ENCODE peak calls at places on chromosomes 11 and 22, in eight cellular contexts. X, I, M, O, Q, R, W and K are unnamed samples.

GRCh38 chr22:23035557-23036277 is 34.6 kb upstream of the GNAZ start:
- DNase-seq in X (no peak), I (peak; percentile 6), M (no peak), O (no peak), Q (no peak), R (no peak), W (no peak), K (no peak)

GRCh38 chr22:19691721-19692341 is 22.5 kb upstream of the SEPTIN5 start:
- DNase-seq in X (no peak), I (no peak), M (peak; percentile 44), O (no peak), Q (no peak), R (peak; percentile 52), W (no peak), K (peak; percentile 25)

GRCh38 chr11:129444274-129444673 is 68.6 kb downstream of the BARX2 start:
- DNase-seq in X (no peak), I (no peak), M (no peak), O (no peak), Q (no peak), R (no peak), W (no peak), K (no peak)

GRCh38 chr11:16211407-16211806 is 144.9 kb downstream of the SOX6 start:
- DNase-seq in X (no peak), I (no peak), M (no peak), O (no peak), Q (no peak), R (no peak), W (no peak), K (no peak)

GRCh38 chr22:29840498-29840897 is 2.4 kb upstream of the ASCC2 start:
- DNase-seq in X (no peak), I (no peak), M (no peak), O (no peak), Q (no peak), R (no peak), W (no peak), K (peak; percentile 49)

GRCh38 chr11:119782673-119783072 is 53.7 kb upstream of the NECTIN1 start:
- DNase-seq in X (no peak), I (no peak), M (peak; percentile 60), O (no peak), Q (no peak), R (peak; percentile 25), W (no peak), K (no peak)

GRCh38 chr11:130310622-130311021 is 4.1 kb downstream of the ZBTB44 start:
- DNase-seq in X (no peak), I (no peak), M (no peak), O (no peak), Q (no peak), R (no peak), W (no peak), K (no peak)

GRCh38 chr11:70398834-70399680 is 728 bp downstream of the CTTN start:
- DNase-seq in X (no peak), I (no peak), M (no peak), O (no peak), Q (no peak), R (no peak), W (no peak), K (no peak)

GRCh38 chr11:94776351-94777321 is 8.5 kb downstream of the AMOTL1 start:
- DNase-seq in X (no peak), I (no peak), M (no peak), O (no peak), Q (peak; percentile 49), R (peak; percentile 73), W (peak; percentile 40), K (peak; percentile 49)

GRCh38 chr11:127268956-127269355 is 268.4 kb upstream of the KIRREL3 start:
- DNase-seq in X (no peak), I (no peak), M (no peak), O (no peak), Q (no peak), R (no peak), W (no peak), K (no peak)

GRCh38 chr11:127275771-127276170 is 275.2 kb upstream of the KIRREL3 start:
- DNase-seq in X (no peak), I (no peak), M (no peak), O (no peak), Q (no peak), R (no peak), W (no peak), K (no peak)

GRCh38 chr11:127270848-127271247 is 270.3 kb upstream of the KIRREL3 start:
- DNase-seq in X (no peak), I (no peak), M (no peak), O (no peak), Q (no peak), R (no peak), W (no peak), K (no peak)

GRCh38 chr11:127274328-127274676 is 273.7 kb upstream of the KIRREL3 start:
- DNase-seq in X (no peak), I (no peak), M (no peak), O (no peak), Q (no peak), R (no peak), W (peak; percentile 34), K (no peak)

DNA sequence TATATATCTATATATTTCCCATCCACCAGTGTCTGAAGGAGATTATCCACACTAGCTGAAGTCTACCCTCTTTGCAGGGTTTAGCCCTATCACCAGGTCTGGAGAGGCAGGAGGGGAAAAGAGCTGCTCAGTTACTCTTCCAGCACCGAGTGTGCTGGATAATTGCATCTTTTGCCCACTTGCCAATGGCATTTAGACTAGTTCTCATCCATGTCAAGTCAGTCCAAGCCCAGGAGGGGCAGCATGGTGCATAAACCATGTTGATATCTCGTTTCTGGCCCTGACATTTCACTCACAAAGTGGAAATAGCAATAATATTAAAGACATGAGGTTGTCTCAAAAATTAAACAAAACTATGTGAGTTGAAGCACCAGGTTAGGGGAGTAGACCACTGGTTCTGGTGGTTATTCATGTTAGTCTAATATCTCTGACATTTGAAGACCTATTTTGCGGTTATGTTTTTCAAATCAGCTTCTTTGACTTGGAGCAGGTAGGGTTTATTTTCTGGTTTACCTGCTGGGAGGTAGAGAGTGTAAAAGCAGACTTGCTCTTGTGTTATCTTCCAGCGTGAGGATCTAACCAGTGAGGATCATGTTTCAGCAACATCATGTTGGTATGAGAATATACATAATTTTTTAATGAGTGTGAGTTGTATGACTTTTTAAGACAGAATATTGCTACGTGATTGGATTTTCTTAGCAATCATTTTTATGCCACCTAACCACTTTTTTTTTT is 273.2 kb upstream of the KIRREL3 start:
- DNase-seq in X (no peak), I (no peak), M (no peak), O (no peak), Q (no peak), R (no peak), W (no peak), K (no peak)
- TF ChIP-seq CTCF in X (no peak), I (no peak), M (no peak), O (no peak), Q (no peak), R (no peak), W (no peak), K (no peak)

GRCh38 chr11:116500833-116501622 is 271.8 kb downstream of the BUD13 start:
- DNase-seq in X (no peak), I (no peak), M (no peak), O (no peak), Q (no peak), R (no peak), W (no peak), K (no peak)

GRCh38 chr11:116500002-116500832 is 272.6 kb downstream of the BUD13 start:
- DNase-seq in X (no peak), I (no peak), M (no peak), O (no peak), Q (no peak), R (no peak), W (no peak), K (no peak)

GRCh38 chr11:116498161-116498560 is 274.6 kb downstream of the BUD13 start:
- DNase-seq in X (no peak), I (no peak), M (no peak), O (no peak), Q (no peak), R (no peak), W (no peak), K (no peak)

GRCh38 chr11:116501728-116502127 is 271.1 kb downstream of the BUD13 start:
- DNase-seq in X (no peak), I (no peak), M (no peak), O (no peak), Q (no peak), R (no peak), W (no peak), K (no peak)

DNA sequence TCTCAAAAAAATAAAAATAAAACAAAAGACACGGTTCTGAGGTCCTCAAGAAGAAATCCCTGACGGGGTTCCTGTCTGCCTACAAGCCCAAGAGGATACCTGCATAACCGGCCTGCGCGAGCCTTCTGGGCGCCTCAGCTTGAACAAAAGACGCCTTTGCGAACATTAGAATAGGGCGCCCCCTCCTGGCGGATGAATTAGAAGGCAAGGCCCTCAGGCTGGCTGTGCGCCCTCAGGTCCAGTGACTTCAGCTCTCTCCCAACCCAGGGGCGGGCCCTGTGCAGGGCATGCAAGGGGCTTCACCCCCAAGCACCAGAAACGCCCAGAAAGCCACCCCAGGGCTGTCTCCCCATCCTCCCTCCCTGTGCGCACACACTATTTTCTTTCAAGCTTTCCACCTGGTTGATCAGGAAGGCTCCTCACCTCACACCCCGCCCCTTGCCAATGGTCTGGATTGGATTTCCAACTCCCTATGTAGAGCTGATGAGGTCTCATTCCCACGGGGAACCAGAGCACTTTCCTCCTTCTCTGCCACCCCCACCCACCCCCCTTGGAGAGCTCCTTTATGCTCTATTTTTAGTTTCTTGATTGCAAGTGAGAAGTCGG is 273.3 kb downstream of the BUD13 start:
- DNase-seq in X (peak; percentile 7), I (peak; percentile 2), M (peak; percentile 35), O (peak; percentile 99), Q (peak; percentile 89), R (peak; percentile 68), W (peak; percentile 76), K (peak; percentile 27)
- TF ChIP-seq CTCF in X (no peak), I (peak; percentile 63), M (peak; percentile 71), O (peak; percentile 91), Q (peak; percentile 93), R (peak; percentile 65), W (peak; percentile 69), K (peak; percentile 78)

DNA sequence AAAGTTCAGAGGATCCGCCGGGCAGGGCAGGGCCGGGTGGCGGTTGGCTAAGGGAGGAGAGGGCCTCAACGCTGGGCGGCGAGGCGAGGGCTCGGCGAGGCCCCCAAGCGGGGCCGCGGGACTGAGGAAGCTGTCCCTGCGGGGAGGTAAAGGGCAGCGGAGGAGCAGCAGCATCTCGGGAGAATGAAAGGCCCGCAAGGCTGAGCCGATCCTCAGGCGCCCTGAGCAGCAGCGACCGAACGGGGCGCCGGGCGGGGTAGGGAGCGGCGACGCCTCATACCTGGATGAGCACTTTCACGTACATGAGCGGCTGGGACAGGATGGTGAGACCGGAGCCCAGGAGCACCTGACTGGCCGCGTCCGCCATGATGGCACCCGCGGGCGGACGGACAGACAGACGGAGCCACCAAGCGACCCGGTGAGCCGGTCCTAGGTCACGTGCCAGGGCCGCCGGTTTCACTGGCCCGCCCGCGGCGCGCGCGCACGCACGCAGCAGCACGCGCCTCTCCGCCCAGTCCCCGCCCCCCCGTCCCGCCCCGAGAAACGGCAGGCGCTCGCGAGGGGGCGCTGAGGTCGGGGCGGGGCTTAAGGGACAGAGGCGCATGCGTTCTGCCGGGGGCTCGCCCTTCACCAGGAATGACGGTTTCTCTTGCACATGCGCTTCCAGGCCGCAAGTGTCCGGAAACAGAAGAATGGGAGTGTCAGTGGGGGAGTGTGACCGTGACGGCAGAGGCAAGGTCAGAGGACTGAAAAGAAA is at the start of gene MTCH2:
- DNase-seq in X (peak; percentile 95), I (peak; percentile 90), M (peak; percentile 94), O (peak; percentile 95), Q (peak; percentile 97), R (peak; percentile 97), W (peak; percentile 94), K (peak; percentile 95)
- TF ChIP-seq CTCF in X (no peak), I (no peak), M (peak; percentile 29), O (no peak), Q (no peak), R (peak; percentile 13), W (peak; percentile 50), K (peak; percentile 69)

GRCh38 chr22:43228330-43228729 is 41.4 kb upstream of the TTLL12 start:
- DNase-seq in X (peak; percentile 26), I (no peak), M (peak; percentile 25), O (peak; percentile 91), Q (peak; percentile 55), R (peak; percentile 16), W (no peak), K (no peak)
- TF ChIP-seq CTCF in X (no peak), I (peak; percentile 61), M (peak; percentile 71), O (peak; percentile 86), Q (peak; percentile 15), R (peak; percentile 39), W (no peak), K (peak; percentile 69)